ENCODE peak calls at places on chromosomes 13 and 19, in five cellular contexts. W is sciatic nerve, Y is posterior cingulate gyrus, X is HEK293T, U is body of pancreas. V is an unnamed sample.

GRCh38 chr13:21330126-21330861 is 128.8 kb downstream of the ZDHHC20 start:
- DNase-seq in Y (no peak), U (no peak), W (no peak), X (no peak), V (no peak)

GRCh38 chr19:15584541-15585115 is 30.4 kb upstream of the CYP4F8 start:
- DNase-seq in X (peak; percentile 89), U (peak; percentile 85), Y (peak; percentile 95), W (peak; percentile 88), V (no peak)

GRCh38 chr19:6423499-6424189 is 967 bp downstream of the KHSRP start:
- DNase-seq in X (peak; percentile 53), Y (no peak), U (no peak), W (no peak), V (peak; percentile 8)

GRCh38 chr13:34346626-34347025 is 528.7 kb downstream of the RFC3 start:
- DNase-seq in U (no peak), X (no peak), Y (no peak), W (no peak), V (no peak)

GRCh38 chr19:13881231-13881691 is 4.3 kb downstream of the NANOS3 start:
- DNase-seq in U (no peak), X (no peak), Y (no peak), W (no peak), V (no peak)

GRCh38 chr19:4172861-4173473 is 9.4 kb downstream of the SIRT6 start:
- DNase-seq in Y (peak; percentile 85), W (peak; percentile 80), X (peak; percentile 77), U (peak; percentile 63), V (no peak)

GRCh38 chr13:93254775-93255174 is 28.2 kb downstream of the GPC6 start:
- DNase-seq in Y (peak; percentile 94), X (no peak), W (no peak), U (no peak), V (no peak)

GRCh38 chr13:25286969-25287961 is at the start of gene MTMR6:
- DNase-seq in X (peak; percentile 81), Y (peak; percentile 99), U (peak; percentile 91), W (peak; percentile 97), V (no peak)

GRCh38 chr13:22001336-22001735 is 330.5 kb downstream of the FGF9 start:
- DNase-seq in Y (no peak), U (no peak), X (no peak), W (no peak), V (no peak)

GRCh38 chr13:29359181-29359580 is 236.3 kb downstream of the SLC7A1 start:
- DNase-seq in X (no peak), U (no peak), W (no peak), Y (no peak), V (no peak)

GRCh38 chr19:5216141-5216847 is 124.3 kb downstream of the PTPRS start:
- DNase-seq in W (no peak), X (no peak), Y (peak; percentile 64), U (no peak), V (no peak)

GRCh38 chr19:42440357-42441046 is 2.2 kb downstream of the CXCL17 start:
- DNase-seq in U (peak; percentile 86), X (peak; percentile 80), W (peak; percentile 86), Y (peak; percentile 91), V (no peak)

GRCh38 chr19:2055871-2056809 is 5.1 kb upstream of the MKNK2 start:
- DNase-seq in X (no peak), Y (peak; percentile 87), W (peak; percentile 82), U (no peak), V (no peak)

GRCh38 chr13:40981361-40981760 is 37.8 kb downstream of the ELF1 start:
- DNase-seq in W (no peak), Y (no peak), X (no peak), U (no peak), V (no peak)

GRCh38 chr13:26549713-26550112 is 7.8 kb upstream of the WASF3 start:
- DNase-seq in U (no peak), Y (no peak), X (no peak), W (no peak), V (no peak)

GRCh38 chr19:5953680-5954213 is 24.2 kb downstream of the RANBP3 start:
- DNase-seq in W (no peak), X (no peak), U (no peak), Y (peak; percentile 82), V (no peak)

GRCh38 chr19:566403-566802 is 6.0 kb upstream of the BSG start:
- DNase-seq in W (no peak), U (peak; percentile 36), X (no peak), Y (no peak), V (no peak)

GRCh38 chr13:50026788-50027473 is 11.7 kb downstream of the KCNRG start:
- DNase-seq in W (no peak), U (no peak), X (no peak), Y (no peak), V (no peak)

GRCh38 chr19:28883241-28883693 is 329.7 kb downstream of the UQCRFS1 start:
- DNase-seq in X (no peak), U (no peak), Y (no peak), W (peak; percentile 78), V (no peak)

GRCh38 chr13:47945738-47946137 is 55.3 kb downstream of the SUCLA2 start:
- DNase-seq in W (no peak), Y (no peak), X (no peak), U (no peak), V (peak; percentile 38)

GRCh38 chr13:24680921-24681585 is 845 bp downstream of the ATP12A start:
- DNase-seq in Y (peak; percentile 56), W (no peak), X (no peak), U (no peak), V (no peak)

GRCh38 chr13:30730526-30730925 is 4.8 kb upstream of the ALOX5AP start:
- DNase-seq in X (no peak), U (peak; percentile 29), Y (peak; percentile 91), W (no peak), V (no peak)

GRCh38 chr13:79647518-79647917 is 166.6 kb downstream of the NDFIP2 start:
- DNase-seq in X (no peak), Y (no peak), W (no peak), U (no peak), V (no peak)

GRCh38 chr19:3881272-3882040 is 971 bp downstream of the ATCAY start:
- DNase-seq in Y (no peak), U (no peak), X (no peak), W (no peak), V (no peak)

GRCh38 chr19:51546650-51547396 is 15.4 kb upstream of the SIGLEC6 start:
- DNase-seq in X (no peak), U (no peak), Y (no peak), W (no peak), V (no peak)

GRCh38 chr13:45500492-45501174 is 35.9 kb downstream of the COG3 start:
- DNase-seq in X (no peak), Y (no peak), U (no peak), W (no peak), V (peak; percentile 61)

GRCh38 chr13:21077360-21078353 is 16.3 kb upstream of the LATS2 start:
- DNase-seq in W (no peak), U (no peak), Y (no peak), X (no peak), V (no peak)

GRCh38 chr19:33022472-33023116 is 42.1 kb downstream of the RHPN2 start:
- DNase-seq in X (no peak), W (no peak), Y (no peak), U (no peak), V (no peak)

GRCh38 chr13:43572601-43573360 is 214.0 kb downstream of the ENOX1 start:
- DNase-seq in U (no peak), W (no peak), Y (no peak), X (no peak), V (peak; percentile 20)

GRCh38 chr13:88656751-88657150 is 985.6 kb downstream of the SLITRK5 start:
- DNase-seq in X (no peak), U (no peak), W (no peak), Y (no peak), V (no peak)

GRCh38 chr19:1274081-1274851 is 1.1 kb upstream of the FAM174C start:
- DNase-seq in Y (no peak), W (peak; percentile 76), X (no peak), U (peak; percentile 45), V (no peak)

GRCh38 chr19:5125797-5126497 is 157.0 kb downstream of the KDM4B start:
- DNase-seq in X (no peak), U (peak; percentile 28), Y (no peak), W (no peak), V (no peak)

GRCh38 chr13:39415403-39415802 is 187.6 kb downstream of the LHFPL6 start:
- DNase-seq in Y (peak; percentile 93), X (peak; percentile 21), U (peak; percentile 62), W (peak; percentile 67), V (no peak)

GRCh38 chr13:27257648-27258253 is 6.4 kb downstream of the RPL21 start:
- DNase-seq in U (no peak), X (no peak), W (no peak), Y (no peak), V (no peak)

GRCh38 chr13:28239374-28239773 is 101.0 kb downstream of the PAN3 start:
- DNase-seq in Y (no peak), X (no peak), W (no peak), U (no peak), V (no peak)

GRCh38 chr13:45082964-45083363 is 37.3 kb upstream of the GTF2F2 start:
- DNase-seq in W (no peak), U (no peak), X (no peak), Y (no peak), V (peak; percentile 56)

GRCh38 chr13:32650705-32651311 is 64.6 kb downstream of the PDS5B start:
- DNase-seq in W (no peak), X (peak; percentile 59), U (peak; percentile 71), Y (no peak), V (no peak)

GRCh38 chr13:58318495-58319167 is 687.1 kb downstream of the PCDH17 start:
- DNase-seq in W (no peak), Y (peak; percentile 72), X (no peak), U (no peak), V (no peak)

GRCh38 chr19:39335168-39335567 is 675 bp downstream of the GMFG start:
- DNase-seq in W (no peak), U (no peak), Y (peak; percentile 30), X (no peak), V (no peak)